ENCODE peak calls at places on chromosome 10, in nine cellular contexts. One of them, this sample, is unnamed.
A peak's percentile ranks its signal among the peaks of the same experiment; 100 is the strongest.

GRCh38 chr10:132209130-132209529 is 22.4 kb downstream of the DPYSL4 start:
- DNase-seq in nucleus accumbens: no peak
- DNase-seq in NCI-H1092 treated with DMSO at 0.1 percent for 48 hours: no peak
- DNase-seq in suprapubic skin: no peak
- DNase-seq in lower lobe of right lung: no peak
- DNase-seq in naive thymus-derived CD8-positive, alpha-beta T cell: no peak
- DNase-seq in adrenal gland: no peak
- DNase-seq in CD8-positive, alpha-beta T cell: no peak
- DNase-seq in amygdala: no peak
- DNase-seq in this sample: no peak

GRCh38 chr10:42952358-42952757 is 124.5 kb upstream of the RET start:
- DNase-seq in amygdala: no peak
- DNase-seq in suprapubic skin: peak; percentile 64
- DNase-seq in nucleus accumbens: no peak
- DNase-seq in naive thymus-derived CD8-positive, alpha-beta T cell: no peak
- DNase-seq in lower lobe of right lung: peak; percentile 48
- DNase-seq in adrenal gland: peak; percentile 65
- DNase-seq in CD8-positive, alpha-beta T cell: no peak
- DNase-seq in NCI-H1092 treated with DMSO at 0.1 percent for 48 hours: no peak
- DNase-seq in this sample: no peak

GRCh38 chr10:16819026-16819425 is 1.8 kb upstream of the RSU1 start:
- DNase-seq in naive thymus-derived CD8-positive, alpha-beta T cell: no peak
- DNase-seq in CD8-positive, alpha-beta T cell: no peak
- DNase-seq in nucleus accumbens: no peak
- DNase-seq in lower lobe of right lung: no peak
- DNase-seq in amygdala: no peak
- DNase-seq in NCI-H1092 treated with DMSO at 0.1 percent for 48 hours: no peak
- DNase-seq in suprapubic skin: no peak
- DNase-seq in adrenal gland: no peak
- DNase-seq in this sample: no peak

GRCh38 chr10:47438857-47439474 is 44.9 kb downstream of the ANXA8 start:
- DNase-seq in adrenal gland: peak; percentile 71
- DNase-seq in CD8-positive, alpha-beta T cell: no peak
- DNase-seq in suprapubic skin: peak; percentile 46
- DNase-seq in amygdala: no peak
- DNase-seq in nucleus accumbens: no peak
- DNase-seq in lower lobe of right lung: peak; percentile 42
- DNase-seq in naive thymus-derived CD8-positive, alpha-beta T cell: no peak
- DNase-seq in NCI-H1092 treated with DMSO at 0.1 percent for 48 hours: peak; percentile 28
- DNase-seq in this sample: no peak

GRCh38 chr10:33098966-33099663 is 141.1 kb upstream of the ITGB1 start:
- DNase-seq in nucleus accumbens: no peak
- DNase-seq in NCI-H1092 treated with DMSO at 0.1 percent for 48 hours: no peak
- DNase-seq in amygdala: no peak
- DNase-seq in naive thymus-derived CD8-positive, alpha-beta T cell: no peak
- DNase-seq in CD8-positive, alpha-beta T cell: no peak
- DNase-seq in lower lobe of right lung: no peak
- DNase-seq in adrenal gland: no peak
- DNase-seq in suprapubic skin: no peak
- DNase-seq in this sample: no peak

GRCh38 chr10:87845624-87846377 is 17.5 kb downstream of the KLLN start:
- DNase-seq in NCI-H1092 treated with DMSO at 0.1 percent for 48 hours: no peak
- DNase-seq in naive thymus-derived CD8-positive, alpha-beta T cell: no peak
- DNase-seq in amygdala: no peak
- DNase-seq in suprapubic skin: no peak
- DNase-seq in adrenal gland: no peak
- DNase-seq in nucleus accumbens: no peak
- DNase-seq in lower lobe of right lung: no peak
- DNase-seq in CD8-positive, alpha-beta T cell: no peak
- DNase-seq in this sample: no peak

GRCh38 chr10:63901916-63902315 is 380.7 kb downstream of the REEP3 start:
- DNase-seq in lower lobe of right lung: no peak
- DNase-seq in suprapubic skin: no peak
- DNase-seq in CD8-positive, alpha-beta T cell: no peak
- DNase-seq in nucleus accumbens: no peak
- DNase-seq in NCI-H1092 treated with DMSO at 0.1 percent for 48 hours: no peak
- DNase-seq in adrenal gland: no peak
- DNase-seq in naive thymus-derived CD8-positive, alpha-beta T cell: no peak
- DNase-seq in amygdala: no peak
- DNase-seq in this sample: no peak

GRCh38 chr10:77899690-77900089 is 26.9 kb downstream of the DLG5 start:
- DNase-seq in lower lobe of right lung: no peak
- DNase-seq in NCI-H1092 treated with DMSO at 0.1 percent for 48 hours: no peak
- DNase-seq in suprapubic skin: no peak
- DNase-seq in adrenal gland: no peak
- DNase-seq in amygdala: no peak
- DNase-seq in CD8-positive, alpha-beta T cell: no peak
- DNase-seq in nucleus accumbens: no peak
- DNase-seq in naive thymus-derived CD8-positive, alpha-beta T cell: no peak
- DNase-seq in this sample: no peak

GRCh38 chr10:68578945-68579344 is 18.8 kb downstream of the TET1 start:
- DNase-seq in lower lobe of right lung: no peak
- DNase-seq in NCI-H1092 treated with DMSO at 0.1 percent for 48 hours: no peak
- DNase-seq in suprapubic skin: no peak
- DNase-seq in amygdala: no peak
- DNase-seq in CD8-positive, alpha-beta T cell: no peak
- DNase-seq in nucleus accumbens: no peak
- DNase-seq in adrenal gland: no peak
- DNase-seq in naive thymus-derived CD8-positive, alpha-beta T cell: no peak
- DNase-seq in this sample: no peak

GRCh38 chr10:13720699-13721098 is 133.9 kb downstream of the PRPF18 start:
- DNase-seq in CD8-positive, alpha-beta T cell: no peak
- DNase-seq in nucleus accumbens: no peak
- DNase-seq in lower lobe of right lung: no peak
- DNase-seq in NCI-H1092 treated with DMSO at 0.1 percent for 48 hours: no peak
- DNase-seq in naive thymus-derived CD8-positive, alpha-beta T cell: no peak
- DNase-seq in adrenal gland: no peak
- DNase-seq in suprapubic skin: no peak
- DNase-seq in amygdala: no peak
- DNase-seq in this sample: no peak

GRCh38 chr10:69491611-69492010 is 40.3 kb downstream of the TSPAN15 start:
- DNase-seq in NCI-H1092 treated with DMSO at 0.1 percent for 48 hours: no peak
- DNase-seq in CD8-positive, alpha-beta T cell: no peak
- DNase-seq in naive thymus-derived CD8-positive, alpha-beta T cell: no peak
- DNase-seq in adrenal gland: no peak
- DNase-seq in amygdala: no peak
- DNase-seq in suprapubic skin: peak; percentile 33
- DNase-seq in lower lobe of right lung: no peak
- DNase-seq in nucleus accumbens: no peak
- DNase-seq in this sample: no peak

GRCh38 chr10:30183076-30183402 is 123.7 kb upstream of the JCAD start:
- DNase-seq in CD8-positive, alpha-beta T cell: no peak
- DNase-seq in naive thymus-derived CD8-positive, alpha-beta T cell: no peak
- DNase-seq in lower lobe of right lung: no peak
- DNase-seq in suprapubic skin: no peak
- DNase-seq in amygdala: no peak
- DNase-seq in NCI-H1092 treated with DMSO at 0.1 percent for 48 hours: no peak
- DNase-seq in nucleus accumbens: no peak
- DNase-seq in adrenal gland: no peak
- DNase-seq in this sample: no peak

GRCh38 chr10:28570598-28570997 is 37.7 kb downstream of the WAC start:
- DNase-seq in lower lobe of right lung: no peak
- DNase-seq in NCI-H1092 treated with DMSO at 0.1 percent for 48 hours: no peak
- DNase-seq in naive thymus-derived CD8-positive, alpha-beta T cell: no peak
- DNase-seq in suprapubic skin: no peak
- DNase-seq in adrenal gland: no peak
- DNase-seq in CD8-positive, alpha-beta T cell: no peak
- DNase-seq in nucleus accumbens: no peak
- DNase-seq in amygdala: no peak
- DNase-seq in this sample: no peak

GRCh38 chr10:75622503-75622902 is 191.1 kb downstream of the LRMDA start:
- DNase-seq in naive thymus-derived CD8-positive, alpha-beta T cell: no peak
- DNase-seq in lower lobe of right lung: no peak
- DNase-seq in adrenal gland: no peak
- DNase-seq in CD8-positive, alpha-beta T cell: no peak
- DNase-seq in suprapubic skin: no peak
- DNase-seq in nucleus accumbens: no peak
- DNase-seq in amygdala: no peak
- DNase-seq in NCI-H1092 treated with DMSO at 0.1 percent for 48 hours: no peak
- DNase-seq in this sample: no peak

GRCh38 chr10:58239561-58240169 is 28.0 kb downstream of the IPMK start:
- DNase-seq in NCI-H1092 treated with DMSO at 0.1 percent for 48 hours: no peak
- DNase-seq in adrenal gland: no peak
- DNase-seq in amygdala: no peak
- DNase-seq in lower lobe of right lung: no peak
- DNase-seq in CD8-positive, alpha-beta T cell: no peak
- DNase-seq in nucleus accumbens: no peak
- DNase-seq in suprapubic skin: no peak
- DNase-seq in naive thymus-derived CD8-positive, alpha-beta T cell: no peak
- DNase-seq in this sample: no peak

GRCh38 chr10:77873558-77874380 is 52.8 kb downstream of the DLG5 start:
- DNase-seq in lower lobe of right lung: no peak
- DNase-seq in amygdala: no peak
- DNase-seq in nucleus accumbens: no peak
- DNase-seq in naive thymus-derived CD8-positive, alpha-beta T cell: peak; percentile 30
- DNase-seq in CD8-positive, alpha-beta T cell: peak; percentile 38
- DNase-seq in suprapubic skin: peak; percentile 78
- DNase-seq in adrenal gland: peak; percentile 93
- DNase-seq in NCI-H1092 treated with DMSO at 0.1 percent for 48 hours: no peak
- DNase-seq in this sample: no peak

GRCh38 chr10:110207805-110208613 is 604 bp downstream of the MXI1 start:
- DNase-seq in nucleus accumbens: no peak
- DNase-seq in naive thymus-derived CD8-positive, alpha-beta T cell: peak; percentile 36
- DNase-seq in lower lobe of right lung: no peak
- DNase-seq in NCI-H1092 treated with DMSO at 0.1 percent for 48 hours: no peak
- DNase-seq in amygdala: no peak
- DNase-seq in CD8-positive, alpha-beta T cell: no peak
- DNase-seq in adrenal gland: peak; percentile 76
- DNase-seq in suprapubic skin: no peak
- DNase-seq in this sample: peak; percentile 60

GRCh38 chr10:5234106-5234877 is 37.7 kb downstream of the AKR1C4 start:
- DNase-seq in CD8-positive, alpha-beta T cell: no peak
- DNase-seq in nucleus accumbens: no peak
- DNase-seq in lower lobe of right lung: no peak
- DNase-seq in adrenal gland: peak; percentile 59
- DNase-seq in NCI-H1092 treated with DMSO at 0.1 percent for 48 hours: no peak
- DNase-seq in suprapubic skin: no peak
- DNase-seq in naive thymus-derived CD8-positive, alpha-beta T cell: no peak
- DNase-seq in amygdala: no peak
- DNase-seq in this sample: no peak

GRCh38 chr10:30878920-30879319 is 152.7 kb downstream of the ZNF438 start:
- DNase-seq in CD8-positive, alpha-beta T cell: no peak
- DNase-seq in suprapubic skin: no peak
- DNase-seq in naive thymus-derived CD8-positive, alpha-beta T cell: no peak
- DNase-seq in lower lobe of right lung: no peak
- DNase-seq in NCI-H1092 treated with DMSO at 0.1 percent for 48 hours: no peak
- DNase-seq in nucleus accumbens: no peak
- DNase-seq in amygdala: no peak
- DNase-seq in adrenal gland: no peak
- DNase-seq in this sample: no peak

GRCh38 chr10:75469018-75469616 is 37.7 kb downstream of the LRMDA start:
- DNase-seq in amygdala: no peak
- DNase-seq in NCI-H1092 treated with DMSO at 0.1 percent for 48 hours: no peak
- DNase-seq in suprapubic skin: peak; percentile 74
- DNase-seq in CD8-positive, alpha-beta T cell: no peak
- DNase-seq in nucleus accumbens: no peak
- DNase-seq in naive thymus-derived CD8-positive, alpha-beta T cell: no peak
- DNase-seq in lower lobe of right lung: no peak
- DNase-seq in adrenal gland: peak; percentile 90
- DNase-seq in this sample: no peak

GRCh38 chr10:102334106-102334505 is 61.4 kb upstream of the NFKB2 start:
- DNase-seq in suprapubic skin: no peak
- DNase-seq in adrenal gland: no peak
- DNase-seq in CD8-positive, alpha-beta T cell: no peak
- DNase-seq in lower lobe of right lung: peak; percentile 61
- DNase-seq in nucleus accumbens: no peak
- DNase-seq in amygdala: no peak
- DNase-seq in naive thymus-derived CD8-positive, alpha-beta T cell: no peak
- DNase-seq in NCI-H1092 treated with DMSO at 0.1 percent for 48 hours: no peak
- DNase-seq in this sample: no peak

GRCh38 chr10:44008270-44008916 is 359.7 kb upstream of the ZNF32 start:
- DNase-seq in NCI-H1092 treated with DMSO at 0.1 percent for 48 hours: no peak
- DNase-seq in suprapubic skin: no peak
- DNase-seq in amygdala: no peak
- DNase-seq in lower lobe of right lung: no peak
- DNase-seq in adrenal gland: no peak
- DNase-seq in nucleus accumbens: no peak
- DNase-seq in CD8-positive, alpha-beta T cell: no peak
- DNase-seq in naive thymus-derived CD8-positive, alpha-beta T cell: no peak
- DNase-seq in this sample: no peak

GRCh38 chr10:93993782-93994668 is at the start of gene PLCE1:
- DNase-seq in NCI-H1092 treated with DMSO at 0.1 percent for 48 hours: peak; percentile 37
- DNase-seq in CD8-positive, alpha-beta T cell: no peak
- DNase-seq in lower lobe of right lung: peak; percentile 71
- DNase-seq in nucleus accumbens: no peak
- DNase-seq in suprapubic skin: no peak
- DNase-seq in adrenal gland: peak; percentile 69
- DNase-seq in naive thymus-derived CD8-positive, alpha-beta T cell: no peak
- DNase-seq in amygdala: peak; percentile 41
- DNase-seq in this sample: no peak

GRCh38 chr10:121640276-121640675 is 42.0 kb upstream of the FGFR2 start:
- DNase-seq in naive thymus-derived CD8-positive, alpha-beta T cell: no peak
- DNase-seq in suprapubic skin: no peak
- DNase-seq in CD8-positive, alpha-beta T cell: no peak
- DNase-seq in amygdala: no peak
- DNase-seq in nucleus accumbens: no peak
- DNase-seq in NCI-H1092 treated with DMSO at 0.1 percent for 48 hours: no peak
- DNase-seq in adrenal gland: peak; percentile 55
- DNase-seq in lower lobe of right lung: no peak
- DNase-seq in this sample: no peak

GRCh38 chr10:14016011-14016536 is 314.6 kb downstream of the FRMD4A start:
- DNase-seq in amygdala: peak; percentile 14
- DNase-seq in CD8-positive, alpha-beta T cell: no peak
- DNase-seq in adrenal gland: peak; percentile 80
- DNase-seq in naive thymus-derived CD8-positive, alpha-beta T cell: no peak
- DNase-seq in suprapubic skin: no peak
- DNase-seq in NCI-H1092 treated with DMSO at 0.1 percent for 48 hours: no peak
- DNase-seq in lower lobe of right lung: peak; percentile 57
- DNase-seq in nucleus accumbens: no peak
- DNase-seq in this sample: no peak

GRCh38 chr10:75220258-75220657 is 9.7 kb downstream of the VDAC2 start:
- DNase-seq in naive thymus-derived CD8-positive, alpha-beta T cell: no peak
- DNase-seq in adrenal gland: no peak
- DNase-seq in suprapubic skin: no peak
- DNase-seq in amygdala: no peak
- DNase-seq in nucleus accumbens: no peak
- DNase-seq in lower lobe of right lung: no peak
- DNase-seq in NCI-H1092 treated with DMSO at 0.1 percent for 48 hours: no peak
- DNase-seq in CD8-positive, alpha-beta T cell: no peak
- DNase-seq in this sample: no peak

GRCh38 chr10:82378146-82378545 is 503.2 kb downstream of the NRG3 start:
- DNase-seq in lower lobe of right lung: no peak
- DNase-seq in suprapubic skin: no peak
- DNase-seq in adrenal gland: peak; percentile 80
- DNase-seq in CD8-positive, alpha-beta T cell: no peak
- DNase-seq in NCI-H1092 treated with DMSO at 0.1 percent for 48 hours: no peak
- DNase-seq in nucleus accumbens: no peak
- DNase-seq in amygdala: peak; percentile 8
- DNase-seq in naive thymus-derived CD8-positive, alpha-beta T cell: no peak
- DNase-seq in this sample: no peak

GRCh38 chr10:14609178-14609577 is 165.5 kb downstream of the FAM107B start:
- DNase-seq in NCI-H1092 treated with DMSO at 0.1 percent for 48 hours: no peak
- DNase-seq in amygdala: no peak
- DNase-seq in naive thymus-derived CD8-positive, alpha-beta T cell: no peak
- DNase-seq in suprapubic skin: no peak
- DNase-seq in adrenal gland: no peak
- DNase-seq in lower lobe of right lung: no peak
- DNase-seq in nucleus accumbens: no peak
- DNase-seq in CD8-positive, alpha-beta T cell: no peak
- DNase-seq in this sample: no peak